ENCODE peak calls at places on chromosomes 1 and 21, in nine cellular contexts. V, I, M, Y, H, U, P, Z and O are unnamed samples.
A peak's percentile ranks its signal among the peaks of the same experiment; 100 is the strongest.

GRCh38 chr1:160538985-160539651 is 16.1 kb upstream of the SLAMF6 start:
- DNase-seq in M (no peak), I (peak; percentile 59), Y (no peak), V (no peak), U (peak; percentile 79), Z (no peak), P (no peak), H (peak; percentile 38), O (peak; percentile 60)

GRCh38 chr1:172851871-172852270 is 193.0 kb downstream of the FASLG start:
- DNase-seq in P (no peak), Z (no peak), M (no peak), I (no peak), Y (no peak), U (no peak), H (no peak), V (no peak), O (no peak)

GRCh38 chr1:28592314-28593071 is 428 bp downstream of the RAB42 start:
- DNase-seq in H (peak; percentile 29), U (peak; percentile 49), V (no peak), Z (no peak), M (no peak), I (peak; percentile 32), Y (peak; percentile 36), P (no peak), O (no peak)

GRCh38 chr1:211613108-211613947 is 34.4 kb upstream of the SLC30A1 start:
- DNase-seq in I (peak; percentile 85), H (peak; percentile 52), V (peak; percentile 81), Y (peak; percentile 86), M (no peak), P (no peak), Z (peak; percentile 95), U (peak; percentile 90), O (peak; percentile 97)

GRCh38 chr1:68449901-68450300 is at the start of gene RPE65:
- DNase-seq in I (no peak), P (no peak), Y (no peak), V (no peak), U (no peak), M (no peak), H (no peak), Z (no peak), O (no peak)

GRCh38 chr1:30523055-30524020 is 200.0 kb downstream of the MATN1 start:
- DNase-seq in Z (no peak), I (no peak), P (no peak), M (peak; percentile 24), Y (peak; percentile 73), U (no peak), V (no peak), H (peak; percentile 5), O (no peak)

GRCh38 chr1:86741947-86742572 is 37.7 kb downstream of the SH3GLB1 start:
- DNase-seq in I (peak; percentile 20), Z (no peak), Y (peak; percentile 32), H (peak; percentile 47), P (no peak), M (peak; percentile 34), V (peak; percentile 27), U (peak; percentile 69), O (peak; percentile 83)

GRCh38 chr1:6971699-6972098 is 186.4 kb downstream of the CAMTA1 start:
- DNase-seq in Z (no peak), H (no peak), Y (no peak), U (no peak), I (no peak), P (no peak), V (no peak), M (no peak), O (no peak)

GRCh38 chr21:42590431-42591131 is 62.8 kb upstream of the PDE9A start:
- DNase-seq in U (peak; percentile 44), V (no peak), P (no peak), Z (no peak), M (no peak), I (no peak), Y (no peak), H (no peak), O (no peak)

GRCh38 chr1:16126738-16127515 is 28.9 kb downstream of the EPHA2 start:
- DNase-seq in I (no peak), H (no peak), U (no peak), P (no peak), V (no peak), M (no peak), Z (no peak), Y (peak; percentile 44), O (no peak)

GRCh38 chr1:19254416-19254815 is 2.8 kb downstream of the MRTO4 start:
- DNase-seq in V (no peak), Z (no peak), M (no peak), U (no peak), H (no peak), P (no peak), Y (no peak), I (no peak), O (no peak)

GRCh38 chr1:156020293-156021086 is at the start of gene SSR2:
- DNase-seq in P (peak; percentile 89), V (peak; percentile 87), I (peak; percentile 92), U (peak; percentile 95), H (peak; percentile 90), M (peak; percentile 84), Y (peak; percentile 91), Z (peak; percentile 95), O (peak; percentile 92)
- TF ChIP-seq POLR2A in P (peak; percentile 89), V (no peak), I (peak; percentile 45), U (peak; percentile 59), H (no peak), M (peak; percentile 62), Y (peak; percentile 61), Z (no peak), O (peak; percentile 54)

DNA sequence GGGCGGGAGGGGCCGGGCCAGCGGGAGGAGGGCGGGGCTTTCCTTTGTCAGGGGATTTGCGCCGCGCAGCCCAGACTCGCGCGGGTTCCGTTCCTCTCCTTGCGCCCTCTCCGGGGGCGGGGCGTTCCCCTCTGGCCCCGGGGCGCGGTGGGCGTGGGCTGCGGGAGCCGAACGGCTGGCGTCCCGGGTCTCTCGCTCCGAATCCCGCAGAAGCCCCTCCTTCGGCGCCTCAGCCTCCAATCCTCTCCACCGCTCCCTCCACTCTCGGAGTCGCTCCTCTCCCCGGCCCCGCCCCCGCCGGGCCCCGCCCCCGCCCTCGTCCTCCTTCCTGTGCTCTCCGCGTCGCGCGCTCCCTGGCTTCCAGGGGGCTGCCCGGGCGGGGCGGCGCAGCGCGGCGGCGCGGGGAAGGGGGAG is 82.8 kb upstream of the BMP8A start:
- DNase-seq in V (peak; percentile 89), I (peak; percentile 93), M (peak; percentile 84), Z (peak; percentile 98), U (peak; percentile 95), H (peak; percentile 93), P (peak; percentile 91), Y (peak; percentile 98), O (peak; percentile 87)
- TF ChIP-seq POLR2A in V (no peak), I (no peak), M (no peak), Z (no peak), U (peak; percentile 4), H (no peak), P (no peak), Y (peak; percentile 17), O (no peak)

DNA sequence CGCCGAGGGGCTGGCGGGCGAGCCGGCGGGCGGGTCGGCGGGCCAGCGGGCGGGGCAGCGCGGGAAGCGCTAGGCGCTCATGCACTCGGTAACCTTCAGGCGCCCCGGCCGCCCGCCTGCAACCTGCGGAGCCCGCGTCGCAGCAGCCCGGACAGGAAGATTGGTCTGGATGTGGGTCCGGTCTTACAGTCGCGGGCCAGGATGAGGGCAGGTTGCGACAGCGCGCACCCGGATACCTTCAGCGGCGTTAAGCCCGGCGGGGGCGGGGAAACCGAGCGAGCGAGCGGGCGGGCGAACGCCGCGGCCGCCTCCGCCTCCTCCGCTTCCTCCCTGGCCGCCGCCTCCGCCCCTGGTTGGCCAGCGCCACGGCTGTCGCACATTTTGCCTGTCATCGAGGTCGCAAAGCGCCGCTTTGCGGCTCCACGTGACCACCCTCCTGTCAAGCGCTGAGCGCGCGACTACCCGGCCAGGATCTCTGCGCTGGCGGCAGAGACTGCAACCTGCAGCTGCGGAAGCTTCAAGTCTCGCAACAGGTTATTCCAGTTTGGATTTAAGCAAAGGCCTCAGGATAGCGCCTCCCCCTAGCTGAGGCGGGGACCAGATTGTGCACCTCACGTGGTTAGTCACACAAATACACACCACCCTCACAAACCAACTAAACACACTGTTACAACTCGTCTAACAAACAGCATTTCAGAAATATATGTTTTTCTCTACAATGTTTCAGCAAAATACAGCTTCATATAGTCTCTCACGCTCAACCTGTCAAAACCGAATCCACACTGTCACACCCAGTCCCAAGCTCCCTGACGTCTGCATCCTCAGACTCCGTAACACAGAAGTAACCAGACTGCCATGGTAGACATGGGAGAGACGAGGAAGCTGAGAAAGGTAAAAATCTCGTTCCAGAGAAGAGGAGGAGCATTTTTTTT is at the start of gene FAF1:
- DNase-seq in V (peak; percentile 95), I (peak; percentile 98), P (peak; percentile 91), Y (peak; percentile 98), U (peak; percentile 99), M (peak; percentile 99), Z (peak; percentile 98), H (peak; percentile 98), O (peak; percentile 99)
- TF ChIP-seq POLR2A in V (peak; percentile 66), I (peak; percentile 95), P (peak; percentile 99), Y (peak; percentile 88), U (peak; percentile 92), M (peak; percentile 86), Z (peak; percentile 93), H (no peak), O (peak; percentile 99)

DNA sequence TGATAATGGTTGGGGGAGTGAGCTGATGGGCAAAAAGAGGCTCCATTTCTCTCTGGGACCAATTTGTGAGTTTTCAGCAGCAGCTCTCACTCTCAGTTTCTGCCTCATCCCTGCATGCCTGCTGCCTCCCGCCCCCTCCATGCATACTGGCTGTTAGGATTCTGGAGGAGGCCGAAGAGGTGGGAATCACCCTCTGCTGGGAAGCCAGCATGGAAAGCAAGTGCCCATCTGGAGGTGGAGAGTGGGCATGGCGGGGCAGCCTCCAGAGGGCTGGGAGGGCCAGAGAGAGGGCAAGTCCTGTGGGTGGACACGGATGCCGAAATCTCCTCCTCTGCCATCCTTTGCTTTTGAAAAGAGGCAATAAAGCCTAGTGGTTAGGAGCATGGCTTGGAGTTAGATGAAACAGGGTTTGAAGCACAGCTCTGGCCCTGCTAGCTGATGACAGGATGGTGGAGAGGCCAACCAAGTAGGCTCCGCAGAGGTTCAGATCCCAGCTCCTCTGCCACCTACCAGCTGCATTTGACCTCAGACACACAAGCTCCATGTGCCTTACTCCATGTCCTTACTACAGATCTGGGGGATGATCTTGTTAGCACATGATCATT is 113.4 kb downstream of the GRIK3 start:
- DNase-seq in V (no peak), I (no peak), Y (no peak), H (no peak), U (no peak), Z (peak; percentile 29), M (no peak), P (no peak), O (no peak)
- TF ChIP-seq POLR2A in V (no peak), I (no peak), Y (no peak), H (no peak), U (no peak), Z (no peak), M (no peak), P (no peak), O (no peak)

GRCh38 chr1:227542153-227543120 is 20.9 kb upstream of the ZNF678 start:
- DNase-seq in V (peak; percentile 53), Y (peak; percentile 92), M (peak; percentile 41), P (peak; percentile 78), Z (peak; percentile 94), I (peak; percentile 90), U (peak; percentile 94), H (peak; percentile 88), O (peak; percentile 88)
- TF ChIP-seq POLR2A in V (no peak), Y (peak; percentile 42), M (no peak), P (no peak), Z (no peak), I (no peak), U (no peak), H (no peak), O (peak; percentile 36)